ENCODE peak calls at places on chromosomes 12 and 14, in nine cellular contexts. T, S, G, U, Z, O, Q, K and I are unnamed samples.

GRCh38 chr14:62616668-62617067 is 428.6 kb downstream of the KCNH5 start:
- DNase-seq in T (no peak), G (no peak), O (no peak), Q (no peak), U (no peak), Z (no peak), K (no peak), S (no peak), I (no peak)

GRCh38 chr12:7129647-7130536 is at the start of gene CLSTN3:
- DNase-seq in K (peak; percentile 93), G (peak; percentile 9), T (peak; percentile 65), S (peak; percentile 97), U (peak; percentile 93), Q (no peak), O (peak; percentile 40), Z (peak; percentile 92), I (peak; percentile 18)

GRCh38 chr14:37203423-37203822 is 5.7 kb downstream of the MIPOL1 start:
- DNase-seq in S (no peak), T (no peak), O (no peak), Q (no peak), Z (no peak), K (no peak), G (no peak), U (no peak), I (no peak)

GRCh38 chr12:40645361-40645760 is 46.9 kb upstream of the CNTN1 start:
- DNase-seq in U (no peak), G (no peak), K (no peak), Z (no peak), Q (no peak), S (no peak), T (no peak), O (no peak), I (no peak)

GRCh38 chr12:76871082-76871481 is 7.7 kb downstream of the CSRP2 start:
- DNase-seq in Z (no peak), U (no peak), Q (no peak), S (no peak), G (no peak), K (no peak), T (no peak), O (no peak), I (no peak)

GRCh38 chr14:75928587-75929230 is 53.1 kb downstream of the TGFB3 start:
- DNase-seq in U (no peak), K (no peak), Q (no peak), G (no peak), O (peak; percentile 1), Z (no peak), T (no peak), S (no peak), I (no peak)

GRCh38 chr12:107320031-107320928 is 226.9 kb upstream of the CRY1 start:
- DNase-seq in G (no peak), O (no peak), U (peak; percentile 89), S (peak; percentile 33), T (no peak), Z (peak; percentile 85), Q (no peak), K (peak; percentile 76), I (no peak)

GRCh38 chr12:68065163-68065562 is 75.9 kb downstream of the IFNG-AS1 start:
- DNase-seq in T (no peak), G (no peak), Q (no peak), Z (no peak), O (no peak), K (no peak), U (no peak), S (no peak), I (no peak)

GRCh38 chr12:104521731-104522130 is 65.0 kb downstream of the CHST11 start:
- DNase-seq in O (no peak), K (no peak), Q (no peak), T (no peak), S (no peak), Z (no peak), U (no peak), G (no peak), I (no peak)

GRCh38 chr14:32330356-32331226 is 1.5 kb downstream of the AKAP6 start:
- DNase-seq in K (no peak), O (no peak), Q (no peak), T (no peak), U (no peak), S (no peak), G (peak; percentile 70), Z (no peak), I (no peak)